ENCODE peak calls at places on chromosomes 6 and 20, in five cellular contexts. One of them, this sample, is unnamed.

GRCh38 chr20:57223648-57224489 is 42.6 kb downstream of the BMP7 start:
- DNase-seq in right lobe of liver: no peak
- DNase-seq in heart left ventricle: peak
- DNase-seq in A549: no peak
- DNase-seq in prostate gland: no peak
- DNase-seq in this sample: no peak

GRCh38 chr20:56445130-56445529 is 23.3 kb upstream of the RTF2 start:
- DNase-seq in right lobe of liver: no peak
- DNase-seq in heart left ventricle: no peak
- DNase-seq in A549: no peak
- DNase-seq in prostate gland: no peak
- DNase-seq in this sample: no peak

GRCh38 chr6:72826744-72827438 is 205.0 kb downstream of the KCNQ5 start:
- DNase-seq in right lobe of liver: no peak
- DNase-seq in heart left ventricle: no peak
- DNase-seq in A549: no peak
- DNase-seq in prostate gland: no peak
- DNase-seq in this sample: no peak

GRCh38 chr6:74073896-74074295 is 377.9 kb downstream of the CD109 start:
- DNase-seq in right lobe of liver: no peak
- DNase-seq in heart left ventricle: peak
- DNase-seq in A549: no peak
- DNase-seq in prostate gland: no peak
- DNase-seq in this sample: no peak

GRCh38 chr6:116996842-116997241 is 119.8 kb downstream of the RFX6 start:
- DNase-seq in right lobe of liver: no peak
- DNase-seq in heart left ventricle: no peak
- DNase-seq in A549: no peak
- DNase-seq in prostate gland: no peak
- DNase-seq in this sample: no peak

GRCh38 chr6:51021171-51021570 is 202.5 kb downstream of the TFAP2B start:
- DNase-seq in right lobe of liver: no peak
- DNase-seq in heart left ventricle: no peak
- DNase-seq in A549: no peak
- DNase-seq in prostate gland: no peak
- DNase-seq in this sample: no peak

GRCh38 chr20:5484926-5485325 is 168.2 kb upstream of the PROKR2 start:
- DNase-seq in right lobe of liver: no peak
- DNase-seq in heart left ventricle: no peak
- DNase-seq in A549: no peak
- DNase-seq in prostate gland: no peak
- DNase-seq in this sample: no peak

GRCh38 chr20:6231551-6231950 is 108.7 kb upstream of the FERMT1 start:
- DNase-seq in right lobe of liver: no peak
- DNase-seq in heart left ventricle: no peak
- DNase-seq in A549: no peak
- DNase-seq in prostate gland: no peak
- DNase-seq in this sample: no peak

GRCh38 chr6:143941852-143942627 is 66.0 kb downstream of the PLAGL1 start:
- DNase-seq in right lobe of liver: no peak
- DNase-seq in heart left ventricle: peak
- DNase-seq in A549: peak
- DNase-seq in prostate gland: peak
- DNase-seq in this sample: peak

GRCh38 chr20:44196278-44196677 is 9.3 kb upstream of the JPH2 start:
- DNase-seq in right lobe of liver: no peak
- DNase-seq in heart left ventricle: no peak
- DNase-seq in A549: peak
- DNase-seq in prostate gland: no peak
- DNase-seq in this sample: no peak
- TF ChIP-seq CTCF in right lobe of liver: no peak
- TF ChIP-seq CTCF in heart left ventricle: no peak
- TF ChIP-seq CTCF in A549: peak
- TF ChIP-seq CTCF in prostate gland: no peak
- TF ChIP-seq CTCF in this sample: no peak

GRCh38 chr20:36866164-36866563 is 9.8 kb upstream of the TLDC2 start:
- DNase-seq in right lobe of liver: no peak
- DNase-seq in heart left ventricle: peak
- DNase-seq in A549: no peak
- DNase-seq in prostate gland: no peak
- DNase-seq in this sample: no peak

GRCh38 chr20:36865861-36866149 is 10.1 kb upstream of the TLDC2 start:
- DNase-seq in right lobe of liver: no peak
- DNase-seq in heart left ventricle: peak
- DNase-seq in A549: no peak
- DNase-seq in prostate gland: no peak
- DNase-seq in this sample: no peak

GRCh38 chr20:36862857-36863668 is 12.9 kb upstream of the TLDC2 start:
- DNase-seq in right lobe of liver: no peak
- DNase-seq in heart left ventricle: no peak
- DNase-seq in A549: no peak
- DNase-seq in prostate gland: no peak
- DNase-seq in this sample: no peak

GRCh38 chr20:36865076-36865860 is 10.7 kb upstream of the TLDC2 start:
- DNase-seq in right lobe of liver: no peak
- DNase-seq in heart left ventricle: peak
- DNase-seq in A549: no peak
- DNase-seq in prostate gland: no peak
- DNase-seq in this sample: no peak

GRCh38 chr20:36866681-36867485 is 9.1 kb upstream of the TLDC2 start:
- DNase-seq in right lobe of liver: no peak
- DNase-seq in heart left ventricle: peak
- DNase-seq in A549: no peak
- DNase-seq in prostate gland: no peak
- DNase-seq in this sample: no peak
- H3K27ac ChIP-seq in right lobe of liver: no peak
- H3K27ac ChIP-seq in heart left ventricle: no peak
- H3K27ac ChIP-seq in A549: no peak
- H3K27ac ChIP-seq in prostate gland: no peak
- H3K27ac ChIP-seq in this sample: peak

GRCh38 chr20:12311102-12311865 is 393.6 kb downstream of the BTBD3 start:
- DNase-seq in right lobe of liver: no peak
- DNase-seq in heart left ventricle: no peak
- DNase-seq in A549: no peak
- DNase-seq in prostate gland: no peak
- DNase-seq in this sample: no peak

GRCh38 chr20:12306107-12306506 is 388.4 kb downstream of the BTBD3 start:
- DNase-seq in right lobe of liver: no peak
- DNase-seq in heart left ventricle: no peak
- DNase-seq in A549: no peak
- DNase-seq in prostate gland: no peak
- DNase-seq in this sample: no peak

GRCh38 chr20:12305555-12305954 is 387.9 kb downstream of the BTBD3 start:
- DNase-seq in right lobe of liver: no peak
- DNase-seq in heart left ventricle: no peak
- DNase-seq in A549: no peak
- DNase-seq in prostate gland: no peak
- DNase-seq in this sample: no peak
- TF ChIP-seq POLR2A in right lobe of liver: no peak
- TF ChIP-seq POLR2A in heart left ventricle: no peak
- TF ChIP-seq POLR2A in A549: no peak
- TF ChIP-seq POLR2A in prostate gland: no peak
- TF ChIP-seq POLR2A in this sample: no peak

GRCh38 chr6:131061041-131061770 is 1.8 kb downstream of the EPB41L2 start:
- DNase-seq in right lobe of liver: no peak
- DNase-seq in heart left ventricle: no peak
- DNase-seq in A549: peak
- DNase-seq in prostate gland: no peak
- DNase-seq in this sample: no peak

GRCh38 chr6:131063764-131064272 is 773 bp upstream of the EPB41L2 start:
- DNase-seq in right lobe of liver: no peak
- DNase-seq in heart left ventricle: no peak
- DNase-seq in A549: no peak
- DNase-seq in prostate gland: no peak
- DNase-seq in this sample: no peak

GRCh38 chr6:131061771-131062160 is 1.3 kb downstream of the EPB41L2 start:
- DNase-seq in right lobe of liver: no peak
- DNase-seq in heart left ventricle: no peak
- DNase-seq in A549: no peak
- DNase-seq in prostate gland: no peak
- DNase-seq in this sample: no peak

GRCh38 chr6:131062245-131063027 is 609 bp downstream of the EPB41L2 start:
- DNase-seq in right lobe of liver: peak
- DNase-seq in heart left ventricle: no peak
- DNase-seq in A549: no peak
- DNase-seq in prostate gland: no peak
- DNase-seq in this sample: peak

GRCh38 chr6:131063028-131063763 is at the start of gene EPB41L2:
- DNase-seq in right lobe of liver: peak
- DNase-seq in heart left ventricle: peak
- DNase-seq in A549: peak
- DNase-seq in prostate gland: peak
- DNase-seq in this sample: peak
- TF ChIP-seq CTCF in right lobe of liver: peak
- TF ChIP-seq CTCF in heart left ventricle: peak
- TF ChIP-seq CTCF in A549: no peak
- TF ChIP-seq CTCF in prostate gland: no peak
- TF ChIP-seq CTCF in this sample: peak

DNA sequence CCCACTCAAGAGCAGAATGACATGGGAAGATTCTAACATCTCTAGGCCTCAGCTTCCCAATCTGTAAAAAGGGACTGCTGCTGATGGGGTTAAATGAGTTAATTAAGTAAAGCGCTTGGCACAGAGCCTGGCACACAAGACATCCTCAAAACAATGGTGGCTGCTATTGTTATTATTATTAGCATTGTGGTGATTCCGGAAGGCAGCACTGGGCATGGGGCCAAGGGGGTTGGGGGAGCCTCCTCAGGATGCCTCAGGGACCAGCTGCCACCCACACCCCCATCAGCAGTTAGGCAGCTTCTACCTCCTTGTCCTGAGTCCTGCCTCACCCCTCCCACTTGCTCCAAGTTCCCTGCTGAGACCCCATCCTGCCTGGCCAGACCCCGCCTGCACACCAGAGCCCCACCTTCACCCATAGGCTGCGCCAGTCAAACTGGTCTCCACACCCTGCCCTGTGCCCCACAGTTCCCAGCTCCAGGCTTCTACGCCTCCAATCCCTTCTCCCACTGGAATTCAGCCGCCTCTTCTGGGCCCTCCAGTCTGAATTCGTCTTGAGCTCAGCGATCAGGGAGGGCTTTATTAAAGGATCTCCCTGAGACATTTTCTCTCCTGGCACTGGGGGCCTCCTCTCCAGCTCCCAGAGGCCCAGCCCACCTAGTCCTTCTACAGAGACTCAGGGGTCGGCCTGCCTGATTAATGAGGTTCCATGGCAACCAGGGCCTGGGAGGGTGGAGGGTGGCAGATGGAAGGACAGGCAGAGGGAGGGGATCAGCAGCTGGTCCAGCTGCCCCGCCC is 1.5 kb downstream of the E2F1 start:
- DNase-seq in right lobe of liver: no peak
- DNase-seq in heart left ventricle: no peak
- DNase-seq in A549: no peak
- DNase-seq in prostate gland: no peak
- DNase-seq in this sample: no peak
- H3K27ac ChIP-seq in right lobe of liver: no peak
- H3K27ac ChIP-seq in heart left ventricle: no peak
- H3K27ac ChIP-seq in A549: peak
- H3K27ac ChIP-seq in prostate gland: no peak
- H3K27ac ChIP-seq in this sample: peak

GRCh38 chr6:136784910-136785746 is 7.1 kb downstream of the MAP3K5 start:
- DNase-seq in right lobe of liver: peak
- DNase-seq in heart left ventricle: peak
- DNase-seq in A549: no peak
- DNase-seq in prostate gland: no peak
- DNase-seq in this sample: no peak

GRCh38 chr6:136782021-136782770 is 10.1 kb downstream of the MAP3K5 start:
- DNase-seq in right lobe of liver: no peak
- DNase-seq in heart left ventricle: no peak
- DNase-seq in A549: no peak
- DNase-seq in prostate gland: no peak
- DNase-seq in this sample: no peak

GRCh38 chr6:136783021-136783420 is 9.3 kb downstream of the MAP3K5 start:
- DNase-seq in right lobe of liver: no peak
- DNase-seq in heart left ventricle: no peak
- DNase-seq in A549: no peak
- DNase-seq in prostate gland: no peak
- DNase-seq in this sample: no peak

GRCh38 chr6:136784271-136784664 is 8.0 kb downstream of the MAP3K5 start:
- DNase-seq in right lobe of liver: no peak
- DNase-seq in heart left ventricle: no peak
- DNase-seq in A549: no peak
- DNase-seq in prostate gland: no peak
- DNase-seq in this sample: no peak

GRCh38 chr6:136783495-136784270 is 8.6 kb downstream of the MAP3K5 start:
- DNase-seq in right lobe of liver: no peak
- DNase-seq in heart left ventricle: peak
- DNase-seq in A549: no peak
- DNase-seq in prostate gland: no peak
- DNase-seq in this sample: peak
- TF ChIP-seq POLR2A in right lobe of liver: no peak
- TF ChIP-seq POLR2A in heart left ventricle: no peak
- TF ChIP-seq POLR2A in A549: no peak
- TF ChIP-seq POLR2A in prostate gland: no peak
- TF ChIP-seq POLR2A in this sample: no peak

GRCh38 chr6:135624402-135625297 is 127.1 kb upstream of the AHI1 start:
- DNase-seq in right lobe of liver: no peak
- DNase-seq in heart left ventricle: no peak
- DNase-seq in A549: no peak
- DNase-seq in prostate gland: no peak
- DNase-seq in this sample: no peak

GRCh38 chr6:135627092-135627715 is 129.7 kb upstream of the AHI1 start:
- DNase-seq in right lobe of liver: no peak
- DNase-seq in heart left ventricle: no peak
- DNase-seq in A549: no peak
- DNase-seq in prostate gland: no peak
- DNase-seq in this sample: no peak

DNA sequence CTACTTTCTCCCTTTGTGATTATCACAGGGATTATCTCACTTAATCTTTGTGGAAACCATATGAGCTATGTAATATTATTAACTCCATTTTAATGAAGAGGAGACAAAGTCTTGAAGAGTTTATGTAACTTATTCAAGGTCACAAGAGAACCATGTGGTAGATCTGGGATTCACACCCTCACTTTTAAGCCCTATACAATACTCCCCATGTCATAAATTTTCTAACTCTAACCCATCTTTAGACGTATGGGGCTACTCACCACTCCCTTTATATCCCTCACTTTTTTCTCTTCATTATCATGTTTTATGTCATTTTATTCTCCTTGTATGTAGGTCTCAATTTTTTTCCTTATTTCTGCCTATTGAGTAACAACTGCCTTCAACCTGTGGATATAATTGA is 126.4 kb upstream of the AHI1 start:
- DNase-seq in right lobe of liver: no peak
- DNase-seq in heart left ventricle: no peak
- DNase-seq in A549: no peak
- DNase-seq in prostate gland: no peak
- DNase-seq in this sample: no peak
- TF ChIP-seq CTCF in right lobe of liver: no peak
- TF ChIP-seq CTCF in heart left ventricle: no peak
- TF ChIP-seq CTCF in A549: no peak
- TF ChIP-seq CTCF in prostate gland: no peak
- TF ChIP-seq CTCF in this sample: no peak